ENCODE peak calls at places on chromosomes 2 and 18, in four cellular contexts. One of them, this sample, is unnamed.

GRCh38 chr18:27223570-27224340 is 38.6 kb upstream of the CHST9 start:
- DNase-seq in activated CD4-positive, alpha-beta T cell treated with anti-CD3 and anti-CD28 coated beads, Interleukin-2, amount 50 U/mL, for 4 hours: no peak
- DNase-seq in NCI-H2227 treated with DMSO at 0.1 percent for 48 hours: no peak
- DNase-seq in right cardiac atrium: no peak
- DNase-seq in this sample: no peak

GRCh38 chr2:237403024-237403882 is 10.7 kb downstream of the COL6A3 start:
- DNase-seq in activated CD4-positive, alpha-beta T cell treated with anti-CD3 and anti-CD28 coated beads, Interleukin-2, amount 50 U/mL, for 4 hours: no peak
- DNase-seq in NCI-H2227 treated with DMSO at 0.1 percent for 48 hours: no peak
- DNase-seq in right cardiac atrium: no peak
- DNase-seq in this sample: no peak

GRCh38 chr2:39128919-39129391 is 8.1 kb upstream of the SOS1 start:
- DNase-seq in activated CD4-positive, alpha-beta T cell treated with anti-CD3 and anti-CD28 coated beads, Interleukin-2, amount 50 U/mL, for 4 hours: peak
- DNase-seq in NCI-H2227 treated with DMSO at 0.1 percent for 48 hours: no peak
- DNase-seq in right cardiac atrium: no peak
- DNase-seq in this sample: peak

GRCh38 chr18:38025433-38026038 is 459.9 kb upstream of the CELF4 start:
- DNase-seq in activated CD4-positive, alpha-beta T cell treated with anti-CD3 and anti-CD28 coated beads, Interleukin-2, amount 50 U/mL, for 4 hours: no peak
- DNase-seq in NCI-H2227 treated with DMSO at 0.1 percent for 48 hours: no peak
- DNase-seq in right cardiac atrium: no peak
- DNase-seq in this sample: no peak

GRCh38 chr2:82790277-82791021 is 1668.6 kb downstream of the SUCLG1 start:
- DNase-seq in activated CD4-positive, alpha-beta T cell treated with anti-CD3 and anti-CD28 coated beads, Interleukin-2, amount 50 U/mL, for 4 hours: no peak
- DNase-seq in NCI-H2227 treated with DMSO at 0.1 percent for 48 hours: no peak
- DNase-seq in right cardiac atrium: no peak
- DNase-seq in this sample: no peak

GRCh38 chr2:17830053-17831034 is 14.1 kb downstream of the MSGN1 start:
- DNase-seq in activated CD4-positive, alpha-beta T cell treated with anti-CD3 and anti-CD28 coated beads, Interleukin-2, amount 50 U/mL, for 4 hours: no peak
- DNase-seq in NCI-H2227 treated with DMSO at 0.1 percent for 48 hours: peak
- DNase-seq in right cardiac atrium: peak
- DNase-seq in this sample: peak

GRCh38 chr2:203685081-203685621 is 21.3 kb upstream of the CD28 start:
- DNase-seq in activated CD4-positive, alpha-beta T cell treated with anti-CD3 and anti-CD28 coated beads, Interleukin-2, amount 50 U/mL, for 4 hours: no peak
- DNase-seq in NCI-H2227 treated with DMSO at 0.1 percent for 48 hours: no peak
- DNase-seq in right cardiac atrium: no peak
- DNase-seq in this sample: no peak

GRCh38 chr2:44578401-44579135 is 216.8 kb downstream of the CAMKMT start:
- DNase-seq in activated CD4-positive, alpha-beta T cell treated with anti-CD3 and anti-CD28 coated beads, Interleukin-2, amount 50 U/mL, for 4 hours: no peak
- DNase-seq in NCI-H2227 treated with DMSO at 0.1 percent for 48 hours: no peak
- DNase-seq in right cardiac atrium: no peak
- DNase-seq in this sample: no peak

GRCh38 chr2:108169982-108170625 is 69.7 kb upstream of the SULT1C3 start:
- DNase-seq in activated CD4-positive, alpha-beta T cell treated with anti-CD3 and anti-CD28 coated beads, Interleukin-2, amount 50 U/mL, for 4 hours: no peak
- DNase-seq in NCI-H2227 treated with DMSO at 0.1 percent for 48 hours: no peak
- DNase-seq in right cardiac atrium: no peak
- DNase-seq in this sample: no peak

GRCh38 chr2:62803961-62804360 is 98.4 kb downstream of the EHBP1 start:
- DNase-seq in activated CD4-positive, alpha-beta T cell treated with anti-CD3 and anti-CD28 coated beads, Interleukin-2, amount 50 U/mL, for 4 hours: no peak
- DNase-seq in NCI-H2227 treated with DMSO at 0.1 percent for 48 hours: no peak
- DNase-seq in right cardiac atrium: no peak
- DNase-seq in this sample: no peak

GRCh38 chr18:8562065-8562464 is 47.2 kb upstream of the RAB12 start:
- DNase-seq in activated CD4-positive, alpha-beta T cell treated with anti-CD3 and anti-CD28 coated beads, Interleukin-2, amount 50 U/mL, for 4 hours: no peak
- DNase-seq in NCI-H2227 treated with DMSO at 0.1 percent for 48 hours: no peak
- DNase-seq in right cardiac atrium: no peak
- DNase-seq in this sample: no peak

GRCh38 chr2:3196716-3197115 is 180.9 kb downstream of the EIPR1 start:
- DNase-seq in activated CD4-positive, alpha-beta T cell treated with anti-CD3 and anti-CD28 coated beads, Interleukin-2, amount 50 U/mL, for 4 hours: no peak
- DNase-seq in NCI-H2227 treated with DMSO at 0.1 percent for 48 hours: no peak
- DNase-seq in right cardiac atrium: peak
- DNase-seq in this sample: no peak

GRCh38 chr2:60175290-60175689 is 378.2 kb downstream of the BCL11A start:
- DNase-seq in activated CD4-positive, alpha-beta T cell treated with anti-CD3 and anti-CD28 coated beads, Interleukin-2, amount 50 U/mL, for 4 hours: no peak
- DNase-seq in NCI-H2227 treated with DMSO at 0.1 percent for 48 hours: no peak
- DNase-seq in right cardiac atrium: no peak
- DNase-seq in this sample: no peak

GRCh38 chr18:13376841-13377351 is 158.3 kb downstream of the LDLRAD4 start:
- DNase-seq in activated CD4-positive, alpha-beta T cell treated with anti-CD3 and anti-CD28 coated beads, Interleukin-2, amount 50 U/mL, for 4 hours: peak
- DNase-seq in NCI-H2227 treated with DMSO at 0.1 percent for 48 hours: no peak
- DNase-seq in right cardiac atrium: no peak
- DNase-seq in this sample: peak

GRCh38 chr2:130370490-130370889 is 14.6 kb downstream of the PTPN18 start:
- DNase-seq in activated CD4-positive, alpha-beta T cell treated with anti-CD3 and anti-CD28 coated beads, Interleukin-2, amount 50 U/mL, for 4 hours: no peak
- DNase-seq in NCI-H2227 treated with DMSO at 0.1 percent for 48 hours: no peak
- DNase-seq in right cardiac atrium: no peak
- DNase-seq in this sample: no peak

GRCh38 chr2:46827274-46827930 is 88.2 kb downstream of the MCFD2 start:
- DNase-seq in activated CD4-positive, alpha-beta T cell treated with anti-CD3 and anti-CD28 coated beads, Interleukin-2, amount 50 U/mL, for 4 hours: no peak
- DNase-seq in NCI-H2227 treated with DMSO at 0.1 percent for 48 hours: no peak
- DNase-seq in right cardiac atrium: no peak
- DNase-seq in this sample: no peak

GRCh38 chr2:97644023-97644717 is 1.7 kb upstream of the COX5B start:
- DNase-seq in activated CD4-positive, alpha-beta T cell treated with anti-CD3 and anti-CD28 coated beads, Interleukin-2, amount 50 U/mL, for 4 hours: no peak
- DNase-seq in NCI-H2227 treated with DMSO at 0.1 percent for 48 hours: no peak
- DNase-seq in right cardiac atrium: no peak
- DNase-seq in this sample: no peak

GRCh38 chr2:217222511-217222910 is 362.6 kb upstream of the TNP1 start:
- DNase-seq in activated CD4-positive, alpha-beta T cell treated with anti-CD3 and anti-CD28 coated beads, Interleukin-2, amount 50 U/mL, for 4 hours: no peak
- DNase-seq in NCI-H2227 treated with DMSO at 0.1 percent for 48 hours: no peak
- DNase-seq in right cardiac atrium: no peak
- DNase-seq in this sample: peak

GRCh38 chr2:176178271-176178806 is 10.1 kb upstream of the HOXD1 start:
- DNase-seq in activated CD4-positive, alpha-beta T cell treated with anti-CD3 and anti-CD28 coated beads, Interleukin-2, amount 50 U/mL, for 4 hours: no peak
- DNase-seq in NCI-H2227 treated with DMSO at 0.1 percent for 48 hours: peak
- DNase-seq in right cardiac atrium: no peak
- DNase-seq in this sample: no peak

GRCh38 chr2:200471928-200472645 is 37.8 kb downstream of the KCTD18 start:
- DNase-seq in activated CD4-positive, alpha-beta T cell treated with anti-CD3 and anti-CD28 coated beads, Interleukin-2, amount 50 U/mL, for 4 hours: no peak
- DNase-seq in NCI-H2227 treated with DMSO at 0.1 percent for 48 hours: no peak
- DNase-seq in right cardiac atrium: no peak
- DNase-seq in this sample: no peak